ENCODE peak calls at places on chromosomes 13 and 19, in nine cellular contexts. One of them, this sample, is unnamed.

GRCh38 chr19:3669134-3669436 is 31.2 kb downstream of the PIP5K1C start:
- DNase-seq in stomach: no peak
- DNase-seq in endothelial cell of umbilical vein: no peak
- DNase-seq in uterus: no peak
- DNase-seq in tibial nerve: no peak
- DNase-seq in IMR-90: no peak
- DNase-seq in GM12878: no peak
- DNase-seq in breast epithelium: no peak
- DNase-seq in H1: no peak
- DNase-seq in this sample: no peak

GRCh38 chr13:107457686-107458085 is 757.6 kb downstream of the LIG4 start:
- DNase-seq in endothelial cell of umbilical vein: peak; percentile 78
- DNase-seq in stomach: no peak
- DNase-seq in H1: no peak
- DNase-seq in GM12878: no peak
- DNase-seq in IMR-90: no peak
- DNase-seq in breast epithelium: no peak
- DNase-seq in tibial nerve: no peak
- DNase-seq in uterus: no peak
- DNase-seq in this sample: no peak

GRCh38 chr19:37988758-37989635 is 82.0 kb downstream of the SIPA1L3 start:
- DNase-seq in H1: no peak
- DNase-seq in endothelial cell of umbilical vein: no peak
- DNase-seq in stomach: no peak
- DNase-seq in uterus: no peak
- DNase-seq in tibial nerve: no peak
- DNase-seq in GM12878: no peak
- DNase-seq in IMR-90: no peak
- DNase-seq in breast epithelium: no peak
- DNase-seq in this sample: peak; percentile 45

GRCh38 chr19:45170146-45171106 is 7.6 kb downstream of the TRAPPC6A start:
- DNase-seq in H1: no peak
- DNase-seq in uterus: no peak
- DNase-seq in tibial nerve: no peak
- DNase-seq in IMR-90: no peak
- DNase-seq in breast epithelium: no peak
- DNase-seq in stomach: no peak
- DNase-seq in endothelial cell of umbilical vein: no peak
- DNase-seq in GM12878: no peak
- DNase-seq in this sample: no peak

GRCh38 chr19:35276706-35277281 is 5.5 kb upstream of the HAMP start:
- DNase-seq in tibial nerve: no peak
- DNase-seq in breast epithelium: no peak
- DNase-seq in GM12878: no peak
- DNase-seq in endothelial cell of umbilical vein: no peak
- DNase-seq in stomach: no peak
- DNase-seq in H1: no peak
- DNase-seq in uterus: no peak
- DNase-seq in IMR-90: no peak
- DNase-seq in this sample: no peak

GRCh38 chr13:39317284-39317683 is 279.0 kb downstream of the NHLRC3 start:
- DNase-seq in GM12878: no peak
- DNase-seq in IMR-90: peak; percentile 62
- DNase-seq in breast epithelium: no peak
- DNase-seq in uterus: peak; percentile 66
- DNase-seq in H1: no peak
- DNase-seq in tibial nerve: no peak
- DNase-seq in endothelial cell of umbilical vein: peak; percentile 18
- DNase-seq in stomach: no peak
- DNase-seq in this sample: no peak

GRCh38 chr19:10503002-10503789 is at the start of gene KEAP1:
- DNase-seq in tibial nerve: no peak
- DNase-seq in breast epithelium: peak; percentile 38
- DNase-seq in IMR-90: no peak
- DNase-seq in GM12878: no peak
- DNase-seq in stomach: peak; percentile 38
- DNase-seq in uterus: no peak
- DNase-seq in endothelial cell of umbilical vein: peak; percentile 40
- DNase-seq in H1: peak; percentile 82
- DNase-seq in this sample: no peak

GRCh38 chr13:92297971-92298942 is 899.8 kb downstream of the GPC5 start:
- DNase-seq in IMR-90: no peak
- DNase-seq in stomach: no peak
- DNase-seq in breast epithelium: no peak
- DNase-seq in H1: peak; percentile 48
- DNase-seq in uterus: no peak
- DNase-seq in endothelial cell of umbilical vein: no peak
- DNase-seq in GM12878: no peak
- DNase-seq in tibial nerve: no peak
- DNase-seq in this sample: no peak

GRCh38 chr19:49685845-49686332 is 3.5 kb upstream of the ADM5 start:
- DNase-seq in breast epithelium: no peak
- DNase-seq in endothelial cell of umbilical vein: no peak
- DNase-seq in H1: no peak
- DNase-seq in stomach: no peak
- DNase-seq in GM12878: no peak
- DNase-seq in uterus: no peak
- DNase-seq in IMR-90: no peak
- DNase-seq in tibial nerve: no peak
- DNase-seq in this sample: peak; percentile 84

GRCh38 chr19:14002571-14003278 is 3.4 kb downstream of the RFX1 start:
- DNase-seq in tibial nerve: no peak
- DNase-seq in GM12878: peak; percentile 40
- DNase-seq in IMR-90: no peak
- DNase-seq in uterus: no peak
- DNase-seq in stomach: no peak
- DNase-seq in breast epithelium: no peak
- DNase-seq in H1: no peak
- DNase-seq in endothelial cell of umbilical vein: no peak
- DNase-seq in this sample: no peak

GRCh38 chr19:58563034-58563573 is 4.7 kb upstream of the UBE2M start:
- DNase-seq in breast epithelium: no peak
- DNase-seq in GM12878: no peak
- DNase-seq in endothelial cell of umbilical vein: no peak
- DNase-seq in H1: no peak
- DNase-seq in uterus: no peak
- DNase-seq in tibial nerve: no peak
- DNase-seq in IMR-90: no peak
- DNase-seq in stomach: peak; percentile 37
- DNase-seq in this sample: peak; percentile 83

GRCh38 chr19:48120505-48120904 is 9.9 kb upstream of the PLA2G4C start:
- DNase-seq in endothelial cell of umbilical vein: no peak
- DNase-seq in breast epithelium: no peak
- DNase-seq in tibial nerve: no peak
- DNase-seq in uterus: no peak
- DNase-seq in IMR-90: no peak
- DNase-seq in stomach: no peak
- DNase-seq in H1: no peak
- DNase-seq in GM12878: no peak
- DNase-seq in this sample: no peak

GRCh38 chr13:52428295-52428694 is 22.1 kb downstream of the VPS36 start:
- DNase-seq in breast epithelium: no peak
- DNase-seq in GM12878: no peak
- DNase-seq in tibial nerve: no peak
- DNase-seq in IMR-90: peak; percentile 70
- DNase-seq in endothelial cell of umbilical vein: peak; percentile 97
- DNase-seq in H1: no peak
- DNase-seq in stomach: peak; percentile 31
- DNase-seq in uterus: no peak
- DNase-seq in this sample: no peak

GRCh38 chr19:40466219-40467006 is at the start of gene SPTBN4:
- DNase-seq in IMR-90: no peak
- DNase-seq in H1: peak; percentile 49
- DNase-seq in endothelial cell of umbilical vein: no peak
- DNase-seq in uterus: peak; percentile 40
- DNase-seq in stomach: no peak
- DNase-seq in GM12878: peak; percentile 40
- DNase-seq in tibial nerve: peak; percentile 31
- DNase-seq in breast epithelium: peak; percentile 43
- DNase-seq in this sample: peak; percentile 89

GRCh38 chr13:38908574-38908973 is 82.1 kb downstream of the STOML3 start:
- DNase-seq in IMR-90: no peak
- DNase-seq in endothelial cell of umbilical vein: no peak
- DNase-seq in breast epithelium: no peak
- DNase-seq in uterus: no peak
- DNase-seq in stomach: no peak
- DNase-seq in H1: no peak
- DNase-seq in tibial nerve: no peak
- DNase-seq in GM12878: no peak
- DNase-seq in this sample: no peak

GRCh38 chr19:34645551-34645950 is 31.4 kb downstream of the SCGB2B2 start:
- DNase-seq in stomach: no peak
- DNase-seq in H1: no peak
- DNase-seq in tibial nerve: no peak
- DNase-seq in GM12878: no peak
- DNase-seq in IMR-90: no peak
- DNase-seq in uterus: no peak
- DNase-seq in endothelial cell of umbilical vein: no peak
- DNase-seq in breast epithelium: no peak
- DNase-seq in this sample: no peak

GRCh38 chr19:55322495-55322894 is 2.6 kb downstream of the TMEM150B start:
- DNase-seq in tibial nerve: no peak
- DNase-seq in stomach: no peak
- DNase-seq in H1: no peak
- DNase-seq in uterus: no peak
- DNase-seq in endothelial cell of umbilical vein: no peak
- DNase-seq in GM12878: no peak
- DNase-seq in breast epithelium: no peak
- DNase-seq in IMR-90: no peak
- DNase-seq in this sample: no peak

GRCh38 chr19:2567996-2568395 is 92.1 kb downstream of the GADD45B start:
- DNase-seq in tibial nerve: no peak
- DNase-seq in H1: no peak
- DNase-seq in stomach: no peak
- DNase-seq in uterus: no peak
- DNase-seq in breast epithelium: no peak
- DNase-seq in GM12878: no peak
- DNase-seq in IMR-90: no peak
- DNase-seq in endothelial cell of umbilical vein: no peak
- DNase-seq in this sample: no peak
- H3K27ac ChIP-seq in tibial nerve: no peak overlapping the region
- H3K27ac ChIP-seq in H1: no peak overlapping the region
- H3K27ac ChIP-seq in stomach: no peak overlapping the region
- H3K27ac ChIP-seq in uterus: no peak overlapping the region
- H3K27ac ChIP-seq in breast epithelium: no peak overlapping the region
- H3K27ac ChIP-seq in GM12878: no peak overlapping the region
- H3K27ac ChIP-seq in IMR-90: no peak overlapping the region
- H3K27ac ChIP-seq in endothelial cell of umbilical vein: no peak overlapping the region
- H3K27ac ChIP-seq in this sample: peak overlapping the region; percentile 65

DNA sequence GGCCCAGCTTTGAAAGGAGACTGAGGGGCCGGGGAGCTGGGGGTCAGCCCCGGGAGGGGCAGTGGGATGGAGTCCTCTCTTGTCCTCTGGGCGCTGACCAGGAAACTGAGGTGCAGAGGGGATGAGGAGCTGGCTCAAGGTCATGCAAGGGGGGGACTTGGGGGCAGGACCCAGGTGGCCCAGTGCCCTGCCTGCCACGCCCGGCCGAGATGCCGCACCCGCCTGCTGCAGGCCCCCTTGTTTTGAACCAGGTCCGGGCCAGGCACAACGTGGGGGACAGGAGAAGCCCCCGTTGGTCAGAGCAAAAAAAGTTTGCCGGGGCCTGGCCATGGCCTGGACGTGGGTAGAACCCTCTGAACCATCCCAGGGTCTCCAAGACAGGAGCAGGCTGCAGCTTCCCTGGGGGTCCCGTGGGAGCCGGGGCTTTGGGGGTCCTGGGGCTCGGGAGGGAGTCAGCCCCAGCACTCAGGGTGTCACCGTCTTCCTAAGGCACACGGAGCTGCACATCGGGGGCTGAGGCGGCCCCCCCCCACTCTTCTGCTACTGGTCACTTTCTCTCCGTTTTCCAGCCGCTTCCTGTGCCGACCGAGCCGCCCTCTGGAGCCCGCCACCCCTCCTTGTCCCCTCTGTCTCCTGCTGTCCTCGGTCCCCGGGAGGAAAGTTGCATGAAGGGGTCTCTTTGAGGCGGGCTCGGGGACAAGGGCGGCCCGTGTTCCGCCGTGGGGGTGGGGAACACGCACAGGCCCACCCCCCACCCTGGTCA is 1.4 kb downstream of the EFNA2 start:
- DNase-seq in breast epithelium: no peak
- DNase-seq in uterus: no peak
- DNase-seq in H1: no peak
- DNase-seq in tibial nerve: no peak
- DNase-seq in endothelial cell of umbilical vein: no peak
- DNase-seq in GM12878: no peak
- DNase-seq in IMR-90: no peak
- DNase-seq in stomach: no peak
- DNase-seq in this sample: no peak
- H3K27me3 ChIP-seq in breast epithelium: peaks cover 86% of the 10 kb centered on the region
- H3K27me3 ChIP-seq in uterus: peaks cover 30% of the 10 kb centered on the region
- H3K27me3 ChIP-seq in H1: peaks cover 15% of the 10 kb centered on the region
- H3K27me3 ChIP-seq in tibial nerve: peaks cover 87% of the 10 kb centered on the region
- H3K27me3 ChIP-seq in endothelial cell of umbilical vein: peaks cover 8% of the 10 kb centered on the region
- H3K27me3 ChIP-seq in GM12878: peaks cover 8% of the 10 kb centered on the region
- H3K27me3 ChIP-seq in IMR-90: peaks cover 48% of the 10 kb centered on the region
- H3K27me3 ChIP-seq in stomach: peaks cover 21% of the 10 kb centered on the region
- H3K27me3 ChIP-seq in this sample: peaks cover 4% of the 10 kb centered on the region

GRCh38 chr19:1354496-1355257 is 29.0 kb upstream of the NDUFS7 start:
- DNase-seq in IMR-90: peak; percentile 80
- DNase-seq in GM12878: no peak
- DNase-seq in endothelial cell of umbilical vein: peak; percentile 88
- DNase-seq in H1: peak; percentile 90
- DNase-seq in uterus: peak; percentile 88
- DNase-seq in breast epithelium: peak; percentile 84
- DNase-seq in stomach: peak; percentile 93
- DNase-seq in tibial nerve: peak; percentile 83
- DNase-seq in this sample: peak; percentile 96
- TF ChIP-seq POLR2A in IMR-90: peak; percentile 54
- TF ChIP-seq POLR2A in GM12878: peak; percentile 73
- TF ChIP-seq POLR2A in endothelial cell of umbilical vein: peak; percentile 93
- TF ChIP-seq POLR2A in H1: peak; percentile 46
- TF ChIP-seq POLR2A in uterus: peak; percentile 64
- TF ChIP-seq POLR2A in breast epithelium: peak; percentile 44
- TF ChIP-seq POLR2A in stomach: no peak
- TF ChIP-seq POLR2A in tibial nerve: peak; percentile 41
- TF ChIP-seq POLR2A in this sample: no peak

GRCh38 chr19:17305211-17305516 is 508 bp upstream of the MRPL34 start:
- DNase-seq in breast epithelium: no peak
- DNase-seq in H1: no peak
- DNase-seq in tibial nerve: no peak
- DNase-seq in stomach: no peak
- DNase-seq in IMR-90: no peak
- DNase-seq in endothelial cell of umbilical vein: no peak
- DNase-seq in GM12878: no peak
- DNase-seq in uterus: no peak
- DNase-seq in this sample: no peak
- H3K27ac ChIP-seq in breast epithelium: peak overlapping the region; percentile 30
- H3K27ac ChIP-seq in H1: no peak overlapping the region
- H3K27ac ChIP-seq in tibial nerve: peak overlapping the region; percentile 84
- H3K27ac ChIP-seq in stomach: peak overlapping the region; percentile 92
- H3K27ac ChIP-seq in IMR-90: peak overlapping the region; percentile 46
- H3K27ac ChIP-seq in endothelial cell of umbilical vein: no peak overlapping the region
- H3K27ac ChIP-seq in GM12878: peak overlapping the region; percentile 84
- H3K27ac ChIP-seq in uterus: peak overlapping the region; percentile 89
- H3K27ac ChIP-seq in this sample: peak overlapping the region; percentile 92

GRCh38 chr19:1673645-1674292 is 21.4 kb upstream of the TCF3 start:
- DNase-seq in GM12878: no peak
- DNase-seq in stomach: no peak
- DNase-seq in endothelial cell of umbilical vein: no peak
- DNase-seq in IMR-90: no peak
- DNase-seq in breast epithelium: no peak
- DNase-seq in tibial nerve: no peak
- DNase-seq in H1: no peak
- DNase-seq in uterus: no peak
- DNase-seq in this sample: no peak
- H3K27me3 ChIP-seq in GM12878: no peaks in the 10 kb centered on the region
- H3K27me3 ChIP-seq in stomach: peaks cover 8% of the 10 kb centered on the region
- H3K27me3 ChIP-seq in endothelial cell of umbilical vein: peaks cover 13% of the 10 kb centered on the region
- H3K27me3 ChIP-seq in IMR-90: peaks cover 58% of the 10 kb centered on the region
- H3K27me3 ChIP-seq in breast epithelium: peaks cover 85% of the 10 kb centered on the region
- H3K27me3 ChIP-seq in tibial nerve: peaks cover 98% of the 10 kb centered on the region
- H3K27me3 ChIP-seq in H1: peaks cover 79% of the 10 kb centered on the region
- H3K27me3 ChIP-seq in uterus: peaks cover 20% of the 10 kb centered on the region
- H3K27me3 ChIP-seq in this sample: peaks cover 92% of the 10 kb centered on the region

This sample was measured in spleen.